ENCODE peak calls at places on chromosomes 11 and 22, in four cellular contexts. J, X, O and B are unnamed samples. For H3K4me1, the result is how much of the 10 kb centered on the place peaks cover.

GRCh38 chr11:130527648-130528300 is 79.3 kb downstream of the ADAMTS15 start:
- DNase-seq in J (peak), X (no peak), O (no peak), B (peak)

GRCh38 chr11:36389811-36390210 is 93.7 kb downstream of the PRR5L start:
- DNase-seq in J (peak), X (no peak), O (no peak), B (no peak)

GRCh38 chr22:26079009-26079408 is 90.3 kb upstream of the SEZ6L start:
- DNase-seq in J (no peak), X (no peak), O (peak), B (peak)

GRCh38 chr11:113730887-113731726 is 25.0 kb upstream of the TMPRSS5 start:
- DNase-seq in J (peak), X (peak), O (peak), B (peak)

GRCh38 chr11:5043385-5043784 is 2.9 kb upstream of the OR52J3 start:
- DNase-seq in J (peak), X (no peak), O (no peak), B (no peak)

GRCh38 chr11:103488021-103488420 is 378.8 kb downstream of the DYNC2H1 start:
- DNase-seq in J (no peak), X (peak), O (no peak), B (no peak)

GRCh38 chr22:17786435-17787158 is 12.3 kb upstream of the BID start:
- DNase-seq in J (no peak), X (peak), O (peak), B (no peak)

GRCh38 chr11:63599211-63600122 is 14.8 kb downstream of the PLAAT3 start:
- DNase-seq in J (peak), X (no peak), O (no peak), B (no peak)

GRCh38 chr11:65381721-65382035 is 768 bp downstream of the SLC25A45 start:
- DNase-seq in J (no peak), X (peak), O (no peak), B (no peak)

GRCh38 chr22:35119494-35119893 is 53.5 kb downstream of the ISX start:
- DNase-seq in J (no peak), X (no peak), O (no peak), B (no peak)
- H3K4me1 ChIP-seq in J (under half), X (under half), O (under half), B (under half)

GRCh38 chr22:49911881-49912625 is 6.2 kb downstream of the ALG12 start:
- DNase-seq in J (no peak), X (no peak), O (no peak), B (no peak)

GRCh38 chr22:49907807-49908206 is 10.4 kb downstream of the ALG12 start:
- DNase-seq in J (no peak), X (no peak), O (no peak), B (no peak)

GRCh38 chr22:49913026-49913425 is 5.2 kb downstream of the ALG12 start:
- DNase-seq in J (no peak), X (no peak), O (no peak), B (no peak)

GRCh38 chr22:49909476-49910205 is 8.6 kb downstream of the ALG12 start:
- DNase-seq in J (no peak), X (no peak), O (no peak), B (no peak)

DNA sequence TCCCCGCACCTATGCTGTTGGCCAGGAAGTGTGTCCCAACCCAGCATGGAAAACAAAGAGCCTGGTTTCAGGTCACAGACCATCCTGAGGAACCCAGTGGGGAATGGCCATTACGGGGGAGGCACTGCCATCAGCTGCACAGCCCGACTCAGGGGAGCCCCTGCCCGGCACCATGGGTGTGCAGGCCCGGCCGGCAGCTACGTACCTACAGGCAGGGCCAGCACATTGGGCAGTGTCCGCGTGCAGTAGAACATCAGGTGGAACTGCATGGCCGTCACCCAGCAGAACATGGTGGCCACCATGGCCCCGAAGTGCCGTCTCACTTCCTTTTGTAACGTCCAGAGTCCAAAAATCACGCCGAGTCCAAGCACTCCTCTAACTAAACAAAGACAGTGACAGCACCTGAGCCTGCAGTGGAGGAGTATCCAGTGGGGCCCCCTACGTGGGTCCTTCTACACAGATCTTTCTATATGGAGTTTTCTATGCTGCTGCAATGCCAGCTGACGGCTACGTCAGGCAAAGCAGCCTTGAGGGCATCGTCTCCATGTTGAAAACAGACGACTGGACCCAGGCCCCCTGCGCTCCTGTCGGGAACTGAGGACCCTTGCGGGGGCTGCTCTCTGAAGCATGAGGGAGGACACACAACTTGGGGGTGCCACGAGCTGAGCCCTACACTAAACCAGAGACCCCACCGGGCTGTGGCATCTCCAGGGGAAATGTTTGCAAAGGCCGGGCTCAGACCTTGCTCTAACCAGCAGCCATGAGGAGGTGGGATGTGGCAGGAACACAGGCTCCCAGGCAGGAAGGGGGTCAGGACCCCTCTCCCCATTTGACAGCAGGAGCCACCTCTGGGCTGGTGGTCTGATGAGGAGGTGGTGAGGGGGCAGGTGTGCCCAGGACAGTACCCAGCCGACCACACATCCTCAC is 7.7 kb downstream of the ALG12 start:
- DNase-seq in J (no peak), X (no peak), O (no peak), B (no peak)
- H3K27ac ChIP-seq in J (no peak), X (no peak), O (no peak), B (no peak)

GRCh38 chr22:48670747-48671146 is 1156.9 kb downstream of the BRD1 start:
- DNase-seq in J (no peak), X (no peak), O (no peak), B (no peak)
- H3K4me1 ChIP-seq in J (under half), X (under half), O (under half), B (under half)

DNA sequence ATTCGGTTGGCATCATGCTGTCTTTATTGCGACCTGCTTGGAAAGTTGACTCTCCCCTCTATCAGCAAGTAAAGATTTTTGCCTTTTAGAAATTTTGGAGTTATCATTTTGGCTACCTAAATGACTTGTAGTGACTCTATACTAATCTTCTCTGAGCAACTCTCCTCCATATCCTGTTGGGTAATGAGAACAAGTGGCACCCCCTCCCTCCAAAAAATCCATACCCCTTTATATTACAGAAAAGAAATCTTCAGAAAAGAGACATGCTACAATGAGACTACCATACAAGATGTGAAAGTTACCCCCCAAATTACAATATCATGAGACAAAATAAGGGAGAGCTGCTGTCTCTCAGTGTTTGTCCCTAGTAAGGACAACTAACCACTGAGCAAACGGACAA is 1.2 kb downstream of the JAML start:
- DNase-seq in J (no peak), X (peak), O (no peak), B (no peak)
- H3K27ac ChIP-seq in J (no peak), X (peak), O (no peak), B (no peak)

GRCh38 chr11:69166186-69167115 is 10.7 kb downstream of the SMIM38 start:
- DNase-seq in J (peak), X (peak), O (peak), B (peak)
- H3K4me1 ChIP-seq in J (under half), X (under half), O (under half), B (under half)

DNA sequence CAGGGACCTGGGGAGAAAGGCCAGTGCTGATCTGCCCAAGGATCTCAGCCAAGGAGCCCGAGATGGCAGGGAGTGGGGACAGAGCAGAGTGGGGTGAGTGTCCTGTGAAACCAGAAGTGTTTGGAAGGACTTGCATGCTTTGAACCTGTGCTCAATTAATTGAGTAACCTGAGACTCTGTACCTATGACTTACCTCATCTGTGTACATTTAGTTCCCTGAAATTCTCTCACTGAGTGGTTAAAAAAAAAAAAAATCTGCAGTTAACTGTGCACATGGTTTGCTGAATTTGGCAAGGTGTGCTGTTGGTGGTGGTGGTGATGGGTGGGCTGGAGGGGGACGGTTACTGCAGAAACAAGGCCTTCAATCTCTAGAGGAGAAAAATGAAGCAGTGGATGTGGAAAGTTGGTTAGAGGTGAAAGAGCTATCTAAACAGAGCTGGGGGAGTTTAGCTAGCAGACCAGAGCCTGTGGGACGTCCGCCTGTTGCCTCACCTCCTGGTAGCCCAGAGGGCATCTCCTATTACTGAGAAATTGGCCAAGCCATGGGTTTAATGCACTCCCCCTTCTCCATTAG is 8.3 kb upstream of the SORL1-AS1 start:
- DNase-seq in J (no peak), X (no peak), O (no peak), B (no peak)
- H3K27ac ChIP-seq in J (no peak), X (peak), O (no peak), B (no peak)